ENCODE peak calls at places on chromosomes 11 and 22, in eight cellular contexts. K, B, Y, A, V, G, O and T are unnamed samples. For H3K4me1, the result is how much of the 10 kb centered on the place peaks cover.

GRCh38 chr11:12222099-12222751 is 111.8 kb downstream of the MICAL2 start:
- DNase-seq in O (no peak), A (no peak), G (peak), B (no peak), K (no peak), V (no peak), Y (no peak), T (peak)

GRCh38 chr11:15667127-15667725 is 552.5 kb downstream of the INSC start:
- DNase-seq in G (no peak), O (no peak), V (no peak), Y (no peak), B (no peak), A (peak), K (no peak), T (no peak)

GRCh38 chr11:46953093-46953492 is 16.5 kb downstream of the CSTPP1 start:
- DNase-seq in Y (no peak), A (no peak), V (no peak), K (no peak), O (no peak), G (no peak), B (no peak), T (no peak)

GRCh38 chr22:39960791-39961746 is 872 bp downstream of the TMA7B start:
- DNase-seq in Y (no peak), G (no peak), K (no peak), B (no peak), V (no peak), O (peak), A (no peak), T (no peak)

GRCh38 chr22:46148885-46149492 is 1.3 kb upstream of the PPARA start:
- DNase-seq in K (no peak), V (no peak), O (no peak), A (no peak), G (peak), Y (no peak), B (peak), T (no peak)

GRCh38 chr22:42296381-42296853 is 26.0 kb upstream of the TCF20 start:
- DNase-seq in A (no peak), O (peak), Y (no peak), V (no peak), B (peak), G (peak), K (no peak), T (peak)

GRCh38 chr11:104320956-104321355 is 157.0 kb upstream of the PDGFD start:
- DNase-seq in G (no peak), V (no peak), K (no peak), B (no peak), Y (no peak), O (no peak), A (no peak), T (no peak)

GRCh38 chr11:46237248-46238077 is 40.0 kb upstream of the CREB3L1 start:
- DNase-seq in O (peak), Y (peak), A (no peak), K (no peak), B (peak), V (no peak), G (peak), T (peak)

GRCh38 chr22:47495102-47495501 is 732.7 kb downstream of the TBC1D22A start:
- DNase-seq in A (no peak), Y (no peak), V (no peak), K (no peak), O (no peak), G (no peak), B (no peak), T (no peak)

GRCh38 chr22:50085211-50085999 is at the start of gene MLC1:
- DNase-seq in O (no peak), V (no peak), G (no peak), A (no peak), B (no peak), K (no peak), Y (no peak), T (no peak)

GRCh38 chr11:99424313-99425084 is 403.8 kb downstream of the CNTN5 start:
- DNase-seq in G (no peak), Y (no peak), O (no peak), B (no peak), A (no peak), K (no peak), V (no peak), T (peak)

GRCh38 chr11:67465190-67465522 is 3.9 kb downstream of the TMEM134 start:
- DNase-seq in V (no peak), Y (peak), K (no peak), A (no peak), G (no peak), B (no peak), O (peak), T (no peak)

GRCh38 chr22:45742866-45743450 is 71.3 kb downstream of the ATXN10 start:
- DNase-seq in Y (peak), O (peak), A (no peak), K (no peak), V (no peak), B (no peak), G (no peak), T (no peak)

GRCh38 chr22:20577549-20577975 is 70.2 kb downstream of the MED15 start:
- DNase-seq in G (no peak), O (no peak), V (no peak), Y (no peak), K (no peak), B (no peak), A (no peak), T (no peak)

GRCh38 chr11:88709567-88709966 is 356.2 kb downstream of the GRM5 start:
- DNase-seq in O (no peak), V (no peak), Y (peak), B (no peak), A (no peak), K (no peak), G (no peak), T (no peak)

GRCh38 chr22:35380537-35381423 is at the start of gene HMOX1:
- DNase-seq in B (peak), K (peak), G (peak), O (peak), V (peak), Y (peak), A (no peak), T (peak)

GRCh38 chr11:119195680-119196079 is 10.4 kb downstream of the NHERF4 start:
- DNase-seq in B (no peak), Y (peak), G (peak), V (no peak), K (peak), O (peak), A (no peak), T (no peak)

GRCh38 chr11:93906486-93906885 is 56.1 kb upstream of the VSTM5 start:
- DNase-seq in B (no peak), K (no peak), V (no peak), Y (no peak), O (no peak), G (no peak), A (no peak), T (no peak)

GRCh38 chr11:86574493-86575207 is 97.8 kb downstream of the ME3 start:
- DNase-seq in V (no peak), B (no peak), Y (no peak), G (no peak), A (no peak), O (no peak), K (no peak), T (no peak)

GRCh38 chr11:2732261-2732939 is 32.6 kb upstream of the KCNQ1OT1 start:
- DNase-seq in O (no peak), B (no peak), A (no peak), Y (no peak), G (no peak), V (no peak), K (no peak), T (no peak)

GRCh38 chr11:59174664-59175033 is 2.7 kb downstream of the DTX4 start:
- DNase-seq in V (no peak), K (no peak), Y (peak), O (peak), A (no peak), G (peak), B (no peak), T (no peak)

GRCh38 chr11:15937601-15938361 is 418.6 kb downstream of the SOX6 start:
- DNase-seq in Y (no peak), K (no peak), A (no peak), O (peak), V (no peak), G (peak), B (no peak), T (no peak)

GRCh38 chr22:29992341-29993275 is 87.7 kb upstream of the HORMAD2 start:
- DNase-seq in G (no peak), B (no peak), A (no peak), O (no peak), V (no peak), Y (no peak), K (no peak), T (no peak)

GRCh38 chr22:44819966-44820631 is 67.7 kb downstream of the ARHGAP8 start:
- DNase-seq in V (no peak), B (no peak), O (no peak), G (no peak), Y (no peak), K (no peak), A (no peak), T (no peak)

GRCh38 chr22:49157529-49158339 is 669.9 kb downstream of the BRD1 start:
- DNase-seq in G (no peak), Y (no peak), V (no peak), O (no peak), K (no peak), A (no peak), B (no peak), T (peak)

GRCh38 chr11:118918128-118918685 is 7.5 kb downstream of the BCL9L start:
- DNase-seq in B (peak), O (peak), K (peak), V (no peak), Y (peak), A (no peak), G (peak), T (peak)

GRCh38 chr22:50170453-50171318 is at the start of gene PANX2:
- DNase-seq in G (no peak), Y (no peak), O (no peak), V (no peak), K (peak), A (no peak), B (peak), T (peak)

GRCh38 chr11:103668859-103669258 is 367.6 kb upstream of the DDI1 start:
- DNase-seq in B (no peak), K (no peak), V (no peak), Y (no peak), G (no peak), O (no peak), A (no peak), T (no peak)

GRCh38 chr22:38449776-38450175 is 5.2 kb downstream of the KCNJ4 start:
- DNase-seq in B (no peak), A (no peak), V (no peak), Y (no peak), G (no peak), O (no peak), K (no peak), T (no peak)

GRCh38 chr11:94960488-94960887 is 12.9 kb downstream of the CWC15 start:
- DNase-seq in V (no peak), Y (no peak), A (no peak), G (no peak), K (no peak), O (no peak), B (no peak), T (no peak)

GRCh38 chr11:20367313-20367948 is 3.9 kb downstream of the HTATIP2 start:
- DNase-seq in V (no peak), O (peak), G (no peak), K (no peak), A (no peak), Y (peak), B (no peak), T (no peak)

DNA sequence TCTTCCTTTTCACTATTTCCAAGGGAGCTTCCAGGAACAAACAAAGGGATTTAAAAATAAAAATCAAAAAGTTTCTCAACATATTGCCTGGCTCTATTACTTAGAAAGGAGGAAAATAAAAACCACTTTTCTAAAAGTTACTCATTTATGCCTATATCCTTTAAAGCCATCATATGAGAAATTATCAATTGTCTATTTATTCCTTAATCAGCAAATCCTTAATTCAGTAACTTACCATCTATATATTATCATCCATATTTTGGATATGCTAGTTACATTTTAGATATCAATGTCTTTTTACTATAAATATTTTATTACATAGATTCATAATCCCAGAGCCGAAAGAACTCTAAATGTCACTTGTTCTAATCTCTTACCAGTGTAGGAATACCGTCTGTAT is 481.5 kb upstream of the ANO5 start:
- DNase-seq in O (no peak), B (no peak), V (no peak), K (no peak), Y (no peak), A (no peak), G (no peak), T (no peak)
- H3K4me1 ChIP-seq in O (under half), B (under half), V (under half), K (under half), Y (under half), A (under half), G (under half), T (under half)

GRCh38 chr11:83677730-83678129 is 391.6 kb upstream of the CCDC90B start:
- DNase-seq in V (no peak), Y (no peak), G (no peak), K (no peak), B (no peak), O (no peak), A (no peak), T (no peak)
- TF ChIP-seq CTCF in V (no peak), Y (no peak), G (no peak), K (no peak), B (no peak), O (no peak), A (no peak), T (no peak)

GRCh38 chr11:69966583-69966835 is 111.6 kb upstream of the ANO1 start:
- DNase-seq in G (no peak), O (no peak), B (no peak), K (no peak), A (no peak), Y (no peak), V (no peak), T (no peak)
- H3K4me1 ChIP-seq in G (under half), O (under half), B (under half), K (under half), A (under half), Y (under half), V (under half), T (under half)

GRCh38 chr11:1402776-1403620 is 13.3 kb downstream of the BRSK2 start:
- DNase-seq in A (no peak), O (no peak), V (no peak), Y (no peak), G (no peak), K (no peak), B (peak), T (no peak)
- TF ChIP-seq CTCF in A (no peak), O (no peak), V (no peak), Y (no peak), G (no peak), K (no peak), B (no peak), T (no peak)

DNA sequence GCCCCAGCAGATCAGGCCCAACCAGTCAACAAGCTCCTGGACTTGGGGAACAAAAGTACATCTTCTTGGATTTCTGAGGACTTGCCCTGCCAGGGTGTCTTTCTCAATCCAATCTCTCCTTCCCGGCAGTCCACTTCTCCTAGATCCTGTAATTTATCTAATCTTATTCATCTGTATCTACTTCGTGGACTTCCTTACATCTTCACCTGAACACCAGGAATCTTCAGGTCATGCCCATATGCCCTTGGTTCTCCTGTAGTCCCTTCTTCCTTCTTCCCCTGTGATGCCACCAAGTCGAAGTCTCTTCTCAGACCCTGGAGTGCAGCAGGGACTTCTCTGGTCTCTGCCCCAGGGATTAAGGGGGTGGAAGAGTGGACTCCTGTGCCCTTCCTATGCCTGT is 100.3 kb downstream of the ZNF280B start:
- DNase-seq in Y (no peak), B (no peak), G (no peak), O (no peak), V (no peak), A (peak), K (no peak), T (no peak)
- H3K4me1 ChIP-seq in Y (under half), B (under half), G (under half), O (under half), V (under half), A (under half), K (under half), T (under half)

GRCh38 chr11:11157201-11157600 is 195.8 kb downstream of the CSNK2A3 start:
- DNase-seq in K (no peak), V (no peak), A (no peak), B (no peak), Y (peak), O (peak), G (no peak), T (no peak)

GRCh38 chr11:11152877-11153276 is 200.2 kb downstream of the CSNK2A3 start:
- DNase-seq in G (no peak), Y (no peak), A (no peak), K (no peak), B (no peak), O (no peak), V (no peak), T (no peak)

GRCh38 chr11:11155962-11156815 is 196.9 kb downstream of the CSNK2A3 start:
- DNase-seq in G (no peak), B (no peak), V (no peak), A (no peak), O (no peak), K (no peak), Y (peak), T (no peak)
- TF ChIP-seq CTCF in G (peak), B (no peak), V (no peak), A (no peak), O (peak), K (peak), Y (no peak), T (peak)

GRCh38 chr11:131977231-131977630 is 606.8 kb downstream of the NTM start:
- DNase-seq in A (no peak), K (no peak), B (no peak), G (no peak), Y (no peak), V (no peak), O (no peak), T (no peak)
- H3K4me1 ChIP-seq in A (under half), K (under half), B (under half), G (under half), Y (under half), V (under half), O (under half), T (under half)

DNA sequence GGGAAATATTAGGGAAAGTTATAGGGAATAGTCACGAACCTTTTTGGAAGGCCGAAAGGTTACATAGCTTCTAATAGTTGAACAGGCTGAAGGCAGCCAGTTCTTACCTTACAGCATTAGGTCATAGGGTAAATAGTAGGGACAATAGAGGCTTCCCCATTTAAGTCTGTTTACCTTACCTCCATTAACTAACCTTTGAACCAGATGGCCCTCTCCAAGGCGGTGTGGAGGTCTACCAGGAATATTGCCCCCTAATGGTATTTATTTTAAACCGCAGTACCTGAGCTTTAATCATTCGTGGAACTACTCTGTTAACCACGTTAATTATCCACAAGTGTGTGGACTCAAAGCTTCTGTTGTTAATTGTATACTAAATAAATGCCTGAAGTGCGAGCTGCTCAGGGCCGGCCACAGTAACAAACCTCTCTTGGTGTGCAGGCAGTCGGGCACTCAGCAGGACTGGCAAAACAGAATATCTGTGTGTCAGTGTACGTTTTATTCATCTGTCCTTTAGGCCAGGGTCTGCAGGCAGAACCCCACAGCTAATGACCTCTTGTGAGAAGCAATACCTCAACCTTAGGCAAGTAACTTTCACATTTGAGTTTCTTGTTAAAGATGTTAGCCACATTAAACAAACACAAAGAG is 81.7 kb downstream of the PRCP start:
- DNase-seq in V (no peak), G (no peak), O (peak), A (no peak), B (no peak), K (no peak), Y (no peak), T (no peak)
- TF ChIP-seq CTCF in V (no peak), G (no peak), O (no peak), A (no peak), B (no peak), K (no peak), Y (peak), T (no peak)